ENCODE peak calls at places on chromosomes 3 and 15, in six cellular contexts. I, F, L, G, Z and T are unnamed samples.

GRCh38 chr15:55796321-55796965 is 53.5 kb upstream of the PRTG start:
- DNase-seq in G (peak), Z (no peak), L (no peak), F (no peak), I (no peak), T (peak)

GRCh38 chr3:16831846-16832245 is 52.9 kb upstream of the PLCL2 start:
- DNase-seq in L (no peak), G (no peak), F (no peak), Z (no peak), I (no peak), T (no peak)

GRCh38 chr3:176159796-176160195 is 1037.5 kb downstream of the TBL1XR1 start:
- DNase-seq in I (peak), F (no peak), L (no peak), G (no peak), Z (no peak), T (no peak)

GRCh38 chr3:141754032-141754431 is 9.2 kb upstream of the GRK7 start:
- DNase-seq in L (no peak), F (no peak), G (no peak), I (no peak), Z (no peak), T (no peak)

GRCh38 chr3:37174532-37175126 is at the start of gene LRRFIP2:
- DNase-seq in Z (no peak), F (peak), G (peak), I (no peak), L (peak), T (peak)

GRCh38 chr3:30492581-30493192 is 113.7 kb upstream of the TGFBR2 start:
- DNase-seq in L (no peak), F (no peak), Z (no peak), I (no peak), G (peak), T (peak)

GRCh38 chr15:36938131-36938530 is 162.2 kb downstream of the MEIS2 start:
- DNase-seq in L (no peak), I (no peak), G (no peak), F (no peak), Z (no peak), T (no peak)

GRCh38 chr3:183710231-183710630 is 12.6 kb downstream of the YEATS2 start:
- DNase-seq in I (no peak), F (no peak), G (no peak), L (no peak), Z (no peak), T (no peak)

GRCh38 chr3:47117803-47118364 is 46.0 kb downstream of the SETD2 start:
- DNase-seq in G (no peak), L (no peak), Z (no peak), F (no peak), I (no peak), T (peak)

GRCh38 chr3:83216919-83217594 is 1455.6 kb upstream of the GBE1 start:
- DNase-seq in I (no peak), G (no peak), L (no peak), F (no peak), Z (no peak), T (no peak)

GRCh38 chr15:101070502-101071273 is 151.5 kb downstream of the LRRK1 start:
- DNase-seq in I (peak), G (peak), Z (no peak), L (peak), F (no peak), T (peak)

GRCh38 chr3:124985358-124985757 is 50.8 kb upstream of the MUC13 start:
- DNase-seq in G (peak), I (peak), L (peak), Z (peak), F (no peak), T (peak)

GRCh38 chr3:121723485-121723884 is 26.1 kb downstream of the GOLGB1 start:
- DNase-seq in F (no peak), I (no peak), Z (no peak), G (no peak), L (no peak), T (no peak)

GRCh38 chr15:31200735-31201151 is 99.2 kb upstream of the TRPM1 start:
- DNase-seq in Z (peak), F (peak), G (peak), L (peak), I (no peak), T (peak)

GRCh38 chr15:52225230-52225629 is 34.0 kb upstream of the GNB5 start:
- DNase-seq in Z (no peak), F (no peak), G (no peak), I (no peak), L (no peak), T (no peak)

GRCh38 chr3:194718069-194718468 is 32.4 kb downstream of the FAM43A start:
- DNase-seq in L (no peak), Z (no peak), I (no peak), F (no peak), G (no peak), T (no peak)

GRCh38 chr3:183536238-183536880 is 19.1 kb downstream of the KLHL6 start:
- DNase-seq in L (no peak), F (no peak), I (no peak), G (no peak), Z (no peak), T (no peak)

GRCh38 chr15:82916161-82916952 is 36.2 kb downstream of the HOMER2 start:
- DNase-seq in F (no peak), I (no peak), Z (no peak), L (no peak), G (no peak), T (no peak)

GRCh38 chr3:127690823-127691452 is 18.2 kb downstream of the ABTB1 start:
- DNase-seq in G (peak), L (peak), I (no peak), F (peak), Z (peak), T (peak)

GRCh38 chr3:33439421-33440327 is 531 bp downstream of the UBP1 start:
- DNase-seq in G (peak), L (peak), I (no peak), F (peak), Z (peak), T (peak)

GRCh38 chr15:56537881-56538280 is 72.9 kb upstream of the MNS1 start:
- DNase-seq in G (peak), F (no peak), I (no peak), L (no peak), Z (no peak), T (no peak)

GRCh38 chr15:74958320-74958907 is 1.8 kb upstream of the RPP25 start:
- DNase-seq in I (no peak), G (peak), F (peak), Z (peak), L (no peak), T (peak)

DNA sequence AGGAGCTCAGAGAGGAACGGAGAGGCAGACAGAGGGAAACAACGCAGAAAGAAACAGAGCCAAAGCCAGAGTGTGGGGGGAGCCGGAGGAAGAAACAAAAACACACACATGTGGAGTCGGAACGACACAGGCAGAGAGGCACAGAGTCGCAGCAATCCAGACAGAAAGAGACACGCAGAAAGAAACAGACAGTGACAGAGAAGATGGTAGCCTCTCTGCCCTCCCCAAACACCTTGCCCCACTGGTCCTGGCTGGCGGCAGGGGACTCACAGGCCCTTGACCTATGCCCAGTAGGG is 1.7 kb downstream of the NCKIPSD start:
- DNase-seq in F (no peak), Z (no peak), L (no peak), G (no peak), I (no peak), T (peak)
- H3K4me3 ChIP-seq in F (peak), Z (no peak), L (no peak), G (peak), I (peak), T (peak)

DNA sequence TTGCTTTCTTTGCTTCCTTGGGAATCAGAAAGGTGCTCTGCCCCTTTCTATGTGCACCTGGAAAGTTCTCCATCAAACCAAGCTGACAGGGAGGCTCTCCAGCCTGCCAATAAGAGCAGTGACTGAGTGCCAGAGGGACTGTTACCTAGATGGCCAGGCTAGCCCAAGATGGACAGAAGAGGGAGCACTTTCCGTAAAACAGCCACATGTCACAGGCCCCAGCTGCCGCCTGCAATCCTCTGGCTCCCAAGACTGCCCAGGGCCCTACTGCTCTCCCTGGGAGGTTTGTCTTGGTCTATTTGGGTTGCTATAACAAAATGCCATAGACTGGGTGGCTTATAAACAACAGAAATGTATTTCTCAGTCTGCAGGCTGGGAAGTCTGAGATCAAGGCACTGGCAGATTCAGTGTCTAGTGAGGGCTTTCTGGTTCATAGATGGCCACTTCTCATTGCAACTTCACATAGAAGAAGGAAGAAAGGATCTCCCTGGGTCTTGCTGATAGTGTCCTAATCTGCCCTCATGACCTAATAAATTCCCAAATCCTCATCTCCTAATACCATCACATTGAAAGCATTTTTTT is 72.3 kb downstream of the TAMM41 start:
- DNase-seq in F (peak), I (no peak), L (peak), Z (peak), G (peak), T (peak)
- TF ChIP-seq CTCF in F (peak), I (peak), L (peak), Z (peak), G (peak), T (peak)

DNA sequence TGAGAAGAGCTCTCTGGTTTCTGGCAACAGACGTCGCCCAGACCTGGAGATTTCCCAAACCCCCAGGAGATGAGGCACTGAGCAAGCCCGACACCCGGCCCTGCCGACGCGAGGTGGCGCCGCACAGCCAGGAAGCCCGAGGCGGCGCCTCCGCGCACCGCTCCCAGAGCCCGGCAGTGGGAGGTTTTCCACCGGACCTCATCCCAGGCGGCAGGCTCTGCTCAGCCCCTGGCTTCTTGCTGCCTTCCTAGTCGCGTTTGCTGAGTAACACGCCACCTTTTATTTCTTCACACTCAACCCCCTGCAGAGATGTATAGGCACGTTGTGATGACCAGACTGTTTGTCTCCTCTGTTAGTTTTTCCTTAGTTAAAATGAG is 56.3 kb upstream of the ARRDC4 start:
- DNase-seq in G (peak), L (peak), Z (peak), F (peak), I (no peak), T (peak)
- H3K4me3 ChIP-seq in G (no peak), L (no peak), Z (no peak), F (peak), I (no peak), T (no peak)

GRCh38 chr15:29568840-29569532 is 253.3 kb downstream of the TJP1 start:
- DNase-seq in I (no peak), G (no peak), L (no peak), Z (peak), F (peak), T (no peak)
- TF ChIP-seq CTCF in I (no peak), G (no peak), L (no peak), Z (peak), F (peak), T (no peak)

GRCh38 chr3:9917820-9918219 is 922 bp downstream of the IL17RC start:
- DNase-seq in L (no peak), Z (no peak), G (no peak), I (no peak), F (no peak), T (no peak)
- H3K4me3 ChIP-seq in L (no peak), Z (no peak), G (peak), I (no peak), F (peak), T (peak)

GRCh38 chr3:15205934-15206661 is at the start of gene CAPN7:
- DNase-seq in L (peak), G (peak), I (peak), F (peak), Z (peak), T (peak)
- TF ChIP-seq CTCF in L (peak), G (peak), I (peak), F (peak), Z (peak), T (peak)

DNA sequence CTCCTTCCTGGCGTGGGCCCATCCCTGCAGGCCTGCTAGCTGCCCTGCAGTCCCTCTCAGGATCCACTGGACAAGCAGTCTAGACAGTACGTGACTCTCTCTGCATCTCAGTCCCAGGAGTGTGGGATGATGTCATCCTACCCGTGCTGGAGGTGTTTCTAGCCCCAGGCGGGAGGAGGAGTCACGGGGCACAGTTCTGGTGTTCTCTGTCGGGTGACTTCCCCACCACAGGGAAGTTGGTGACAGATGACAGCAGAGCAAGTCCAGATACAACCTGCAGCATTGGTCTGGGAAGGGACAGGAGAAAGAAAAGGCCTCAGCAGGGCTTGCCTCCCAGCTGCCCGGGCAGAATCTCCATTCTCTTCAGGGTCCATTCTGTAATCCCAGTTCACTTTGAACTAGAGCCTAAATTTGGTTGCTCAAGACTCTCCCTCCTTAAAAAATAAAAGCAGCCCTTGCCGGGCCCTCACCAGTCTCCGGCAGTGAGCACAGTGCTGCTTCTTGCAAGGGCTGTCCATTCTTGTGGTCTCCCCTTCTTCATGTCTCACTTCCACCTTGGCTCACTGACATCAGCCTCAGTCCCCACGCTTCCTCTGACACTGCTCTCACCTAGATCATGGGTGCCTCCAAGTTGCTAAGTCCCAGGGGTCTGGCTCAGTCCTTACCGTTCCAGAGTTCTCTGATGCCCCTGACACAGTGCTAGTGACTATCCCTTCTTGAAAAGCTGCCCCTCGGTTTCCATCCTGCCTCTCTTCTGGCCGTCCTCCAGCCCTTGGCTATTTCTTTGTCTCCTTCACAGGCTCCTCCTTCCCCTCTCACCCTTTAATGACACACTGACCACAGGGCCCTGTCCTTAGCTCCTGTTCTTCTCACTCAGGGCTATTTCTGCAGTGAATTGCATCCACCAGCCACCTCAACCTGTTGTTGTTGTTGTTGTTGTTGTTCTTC is 30.8 kb downstream of the SLC28A1 start:
- DNase-seq in Z (peak), L (peak), F (peak), G (peak), I (peak), T (peak)
- H3K4me3 ChIP-seq in Z (no peak), L (no peak), F (no peak), G (no peak), I (no peak), T (no peak)

GRCh38 chr3:12842469-12842868 is 1.1 kb upstream of the RPL32 start:
- DNase-seq in I (no peak), G (no peak), F (no peak), L (no peak), Z (no peak), T (no peak)

GRCh38 chr3:12840591-12841084 is 727 bp downstream of the RPL32 start:
- DNase-seq in G (no peak), Z (no peak), I (no peak), F (no peak), L (no peak), T (no peak)

GRCh38 chr3:12838179-12838965 is 3.0 kb downstream of the RPL32 start:
- DNase-seq in F (no peak), I (no peak), L (no peak), G (peak), Z (no peak), T (peak)

GRCh38 chr3:12841085-12841969 is at the start of gene RPL32:
- DNase-seq in I (peak), F (peak), L (peak), Z (peak), G (peak), T (peak)

DNA sequence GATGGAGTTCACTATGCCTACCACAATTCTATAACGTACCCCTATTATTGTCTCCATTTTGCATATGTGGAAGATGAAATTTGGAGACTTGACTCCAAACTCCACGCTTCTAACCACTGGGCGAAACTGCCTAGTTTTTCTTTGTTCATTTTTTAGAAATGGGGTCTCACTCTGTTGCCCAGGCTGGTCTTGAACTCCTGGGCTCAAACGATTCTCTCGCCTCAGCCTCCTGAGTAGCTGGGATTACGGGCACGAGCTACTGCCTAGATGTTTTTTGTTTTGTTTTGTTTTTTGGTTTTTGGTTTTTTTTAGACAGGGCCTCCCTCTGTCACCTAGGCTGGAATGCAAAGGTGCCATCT is 584 bp upstream of the RPL32 start:
- DNase-seq in L (no peak), F (no peak), I (no peak), Z (no peak), G (no peak), T (no peak)
- TF ChIP-seq CTCF in L (no peak), F (no peak), I (no peak), Z (no peak), G (no peak), T (no peak)

GRCh38 chr3:149816986-149817385 is 4.0 kb downstream of the RNF13 start:
- DNase-seq in L (no peak), Z (no peak), F (no peak), I (no peak), G (peak), T (peak)
- H3K4me3 ChIP-seq in L (no peak), Z (no peak), F (no peak), I (no peak), G (no peak), T (no peak)

GRCh38 chr3:99678023-99678422 is 39.6 kb downstream of the COL8A1 start:
- DNase-seq in I (peak), L (peak), Z (no peak), F (no peak), G (peak), T (peak)
- TF ChIP-seq CTCF in I (peak), L (no peak), Z (no peak), F (no peak), G (no peak), T (no peak)